ENCODE peak calls at places on chromosomes 3 and 15, in five cellular contexts. One of them, this sample, is unnamed.

GRCh38 chr3:75260-75659 is 121.3 kb upstream of the CHL1 start:
- DNase-seq in amygdala: no peak
- DNase-seq in KBM-7: no peak
- DNase-seq in mucosa of descending colon: no peak
- DNase-seq in omental fat pad: no peak
- DNase-seq in this sample: no peak

GRCh38 chr3:72306800-72307341 is 521.9 kb upstream of the PROK2 start:
- DNase-seq in amygdala: no peak
- DNase-seq in KBM-7: peak
- DNase-seq in mucosa of descending colon: no peak
- DNase-seq in omental fat pad: no peak
- DNase-seq in this sample: no peak

GRCh38 chr3:149883134-149883533 is 70.1 kb downstream of the RNF13 start:
- DNase-seq in amygdala: no peak
- DNase-seq in KBM-7: no peak
- DNase-seq in mucosa of descending colon: no peak
- DNase-seq in omental fat pad: no peak
- DNase-seq in this sample: no peak

GRCh38 chr15:94375997-94376396 is 144.6 kb downstream of the MCTP2 start:
- DNase-seq in amygdala: no peak
- DNase-seq in KBM-7: no peak
- DNase-seq in mucosa of descending colon: no peak
- DNase-seq in omental fat pad: no peak
- DNase-seq in this sample: no peak

GRCh38 chr15:52733696-52734255 is 54.6 kb upstream of the ATOSA start:
- DNase-seq in amygdala: no peak
- DNase-seq in KBM-7: no peak
- DNase-seq in mucosa of descending colon: no peak
- DNase-seq in omental fat pad: no peak
- DNase-seq in this sample: no peak

GRCh38 chr3:23594897-23595670 is 210.7 kb upstream of the UBE2E1 start:
- DNase-seq in amygdala: no peak
- DNase-seq in KBM-7: no peak
- DNase-seq in mucosa of descending colon: no peak
- DNase-seq in omental fat pad: no peak
- DNase-seq in this sample: no peak

GRCh38 chr15:71526061-71526460 is 284.3 kb upstream of the NR2E3 start:
- DNase-seq in amygdala: no peak
- DNase-seq in KBM-7: no peak
- DNase-seq in mucosa of descending colon: no peak
- DNase-seq in omental fat pad: no peak
- DNase-seq in this sample: no peak

GRCh38 chr15:40048155-40048792 is 9.3 kb upstream of the SRP14 start:
- DNase-seq in amygdala: no peak
- DNase-seq in KBM-7: peak
- DNase-seq in mucosa of descending colon: peak
- DNase-seq in omental fat pad: no peak
- DNase-seq in this sample: no peak

GRCh38 chr3:98750520-98750919 is 12.6 kb upstream of the ST3GAL6 start:
- DNase-seq in amygdala: no peak
- DNase-seq in KBM-7: no peak
- DNase-seq in mucosa of descending colon: no peak
- DNase-seq in omental fat pad: no peak
- DNase-seq in this sample: no peak

GRCh38 chr3:60403866-60404265 is 847.4 kb downstream of the FHIT start:
- DNase-seq in amygdala: no peak
- DNase-seq in KBM-7: no peak
- DNase-seq in mucosa of descending colon: no peak
- DNase-seq in omental fat pad: no peak
- DNase-seq in this sample: no peak

GRCh38 chr3:78260388-78260787 is 1220.5 kb downstream of the ROBO2 start:
- DNase-seq in amygdala: no peak
- DNase-seq in KBM-7: no peak
- DNase-seq in mucosa of descending colon: no peak
- DNase-seq in omental fat pad: no peak
- DNase-seq in this sample: no peak

GRCh38 chr3:49642708-49643145 is 31.4 kb upstream of the APEH start:
- DNase-seq in amygdala: no peak
- DNase-seq in KBM-7: no peak
- DNase-seq in mucosa of descending colon: no peak
- DNase-seq in omental fat pad: no peak
- DNase-seq in this sample: no peak

GRCh38 chr3:39101022-39101689 is 6.3 kb downstream of the GORASP1 start:
- DNase-seq in amygdala: no peak
- DNase-seq in KBM-7: peak
- DNase-seq in mucosa of descending colon: no peak
- DNase-seq in omental fat pad: no peak
- DNase-seq in this sample: no peak

GRCh38 chr3:121111914-121112612 is 204.1 kb downstream of the STXBP5L start:
- DNase-seq in amygdala: no peak
- DNase-seq in KBM-7: no peak
- DNase-seq in mucosa of descending colon: no peak
- DNase-seq in omental fat pad: no peak
- DNase-seq in this sample: peak

GRCh38 chr3:184570501-184570900 is 8.9 kb downstream of the EPHB3 start:
- DNase-seq in amygdala: no peak
- DNase-seq in KBM-7: no peak
- DNase-seq in mucosa of descending colon: peak
- DNase-seq in omental fat pad: no peak
- DNase-seq in this sample: no peak

GRCh38 chr3:12963869-12964712 is 109.1 kb downstream of the IQSEC1 start:
- DNase-seq in amygdala: no peak
- DNase-seq in KBM-7: peak
- DNase-seq in mucosa of descending colon: no peak
- DNase-seq in omental fat pad: no peak
- DNase-seq in this sample: no peak

GRCh38 chr3:72255736-72256559 is 471.0 kb upstream of the PROK2 start:
- DNase-seq in amygdala: no peak
- DNase-seq in KBM-7: peak
- DNase-seq in mucosa of descending colon: peak
- DNase-seq in omental fat pad: no peak
- DNase-seq in this sample: peak

GRCh38 chr3:156918746-156919145 is 92.6 kb downstream of the LEKR1 start:
- DNase-seq in amygdala: no peak
- DNase-seq in KBM-7: no peak
- DNase-seq in mucosa of descending colon: no peak
- DNase-seq in omental fat pad: no peak
- DNase-seq in this sample: no peak

GRCh38 chr15:42313463-42313862 is 40.2 kb upstream of the TMEM87A start:
- DNase-seq in amygdala: no peak
- DNase-seq in KBM-7: no peak
- DNase-seq in mucosa of descending colon: no peak
- DNase-seq in omental fat pad: no peak
- DNase-seq in this sample: no peak

GRCh38 chr3:73827204-73827603 is 202.5 kb upstream of the PDZRN3 start:
- DNase-seq in amygdala: no peak
- DNase-seq in KBM-7: no peak
- DNase-seq in mucosa of descending colon: no peak
- DNase-seq in omental fat pad: no peak
- DNase-seq in this sample: no peak

GRCh38 chr15:76012021-76012551 is at the start of gene NRG4:
- DNase-seq in amygdala: no peak
- DNase-seq in KBM-7: peak
- DNase-seq in mucosa of descending colon: peak
- DNase-seq in omental fat pad: no peak
- DNase-seq in this sample: no peak

GRCh38 chr3:132083583-132084372 is 49.0 kb upstream of the CPNE4 start:
- DNase-seq in amygdala: no peak
- DNase-seq in KBM-7: no peak
- DNase-seq in mucosa of descending colon: no peak
- DNase-seq in omental fat pad: no peak
- DNase-seq in this sample: no peak

GRCh38 chr3:20760981-20761380 is 575.0 kb upstream of the SGO1 start:
- DNase-seq in amygdala: no peak
- DNase-seq in KBM-7: no peak
- DNase-seq in mucosa of descending colon: no peak
- DNase-seq in omental fat pad: no peak
- DNase-seq in this sample: no peak

GRCh38 chr3:27576171-27576570 is 92.0 kb upstream of the SLC4A7 start:
- DNase-seq in amygdala: no peak
- DNase-seq in KBM-7: no peak
- DNase-seq in mucosa of descending colon: no peak
- DNase-seq in omental fat pad: no peak
- DNase-seq in this sample: no peak

GRCh38 chr3:195117978-195118581 is 152.9 kb downstream of the XXYLT1 start:
- DNase-seq in amygdala: no peak
- DNase-seq in KBM-7: peak
- DNase-seq in mucosa of descending colon: peak
- DNase-seq in omental fat pad: no peak
- DNase-seq in this sample: no peak

This sample was measured in head of caudate nucleus.